ENCODE peak calls at places on chromosomes 5 and 9, in five cellular contexts. E, T, S, C and P are unnamed samples.
A peak's percentile ranks its signal among the peaks of the same experiment; 100 is the strongest.

GRCh38 chr5:140402258-140403074 is 833 bp downstream of the ANKHD1 start:
- DNase-seq in S (peak; percentile 55), C (peak; percentile 37), T (peak; percentile 60), E (peak; percentile 39), P (peak; percentile 7)

GRCh38 chr5:60334281-60334713 is 365.7 kb downstream of the DEPDC1B start:
- DNase-seq in C (no peak), E (no peak), S (no peak), T (no peak), P (no peak)

GRCh38 chr5:54229041-54229780 is 81.2 kb downstream of the ARL15 start:
- DNase-seq in T (peak; percentile 81), S (peak; percentile 66), E (peak; percentile 69), C (peak; percentile 64), P (peak; percentile 18)

GRCh38 chr5:91311697-91312501 is 71.2 kb downstream of the ARRDC3 start:
- DNase-seq in E (no peak), T (peak; percentile 84), C (peak; percentile 32), S (peak; percentile 82), P (peak; percentile 30)

GRCh38 chr5:157558089-157558595 is 17.4 kb downstream of the ADAM19 start:
- DNase-seq in T (no peak), S (no peak), E (no peak), C (no peak), P (no peak)

GRCh38 chr5:74179701-74180100 is 460.8 kb downstream of the ENC1 start:
- DNase-seq in S (no peak), C (no peak), T (no peak), E (no peak), P (no peak)

GRCh38 chr9:71791875-71792274 is 23.6 kb upstream of the CEMIP2 start:
- DNase-seq in S (no peak), C (no peak), E (no peak), T (no peak), P (no peak)

GRCh38 chr9:136089697-136090045 is 5.4 kb downstream of the NACC2 start:
- DNase-seq in C (no peak), T (no peak), S (no peak), E (no peak), P (no peak)

GRCh38 chr9:96344458-96345180 is 38.9 kb downstream of the SLC35D2 start:
- DNase-seq in T (no peak), S (peak; percentile 61), E (peak; percentile 26), C (no peak), P (no peak)

GRCh38 chr9:114718801-114719221 is 36.8 kb upstream of the TEX48 start:
- DNase-seq in E (no peak), S (no peak), C (peak; percentile 88), T (peak; percentile 98), P (no peak)

GRCh38 chr5:58261605-58262004 is 198.3 kb downstream of the PLK2 start:
- DNase-seq in T (no peak), S (no peak), C (no peak), E (no peak), P (no peak)

GRCh38 chr5:160357861-160358411 is 12.5 kb downstream of the C1QTNF2 start:
- DNase-seq in C (no peak), T (no peak), S (peak; percentile 45), E (no peak), P (no peak)

GRCh38 chr5:141849371-141850182 is 28.6 kb downstream of the PCDH1 start:
- DNase-seq in C (peak; percentile 69), S (peak; percentile 88), E (peak; percentile 68), T (peak; percentile 80), P (peak; percentile 84)

GRCh38 chr5:77632526-77633268 is 5.8 kb downstream of the OTP start:
- DNase-seq in S (no peak), E (no peak), C (no peak), T (no peak), P (no peak)

GRCh38 chr9:138023394-138024124 is 146.0 kb downstream of the CACNA1B start:
- DNase-seq in C (no peak), T (no peak), E (peak; percentile 3), S (no peak), P (no peak)

GRCh38 chr5:127968998-127969397 is 114.6 kb upstream of the SLC12A2 start:
- DNase-seq in E (no peak), T (no peak), C (no peak), S (no peak), P (no peak)

GRCh38 chr5:169197343-169197742 is 103.6 kb downstream of the SLIT3 start:
- DNase-seq in T (no peak), C (no peak), S (no peak), E (no peak), P (no peak)

GRCh38 chr5:23208959-23209431 is 298.4 kb upstream of the PRDM9 start:
- DNase-seq in T (peak; percentile 21), S (no peak), E (peak; percentile 28), C (no peak), P (peak; percentile 1)

GRCh38 chr9:96494215-96494800 is 44.3 kb downstream of the HABP4 start:
- DNase-seq in C (no peak), E (no peak), S (no peak), T (no peak), P (no peak)

GRCh38 chr5:149759563-149759962 is 29.5 kb downstream of the PPARGC1B start:
- DNase-seq in C (no peak), E (no peak), S (no peak), T (no peak), P (no peak)

GRCh38 chr5:143146161-143146560 is 257.3 kb downstream of the NR3C1 start:
- DNase-seq in C (no peak), S (no peak), E (no peak), T (no peak), P (no peak)

GRCh38 chr5:143749581-143750204 is 62.3 kb upstream of the HMHB1 start:
- DNase-seq in T (no peak), C (no peak), S (no peak), E (no peak), P (no peak)

GRCh38 chr9:126338945-126339344 is 12.3 kb downstream of the MVB12B start:
- DNase-seq in E (no peak), T (no peak), S (no peak), C (no peak), P (no peak)

GRCh38 chr5:149410721-149411432 is 31.8 kb upstream of the IL17B start:
- DNase-seq in S (no peak), C (no peak), T (no peak), E (no peak), P (no peak)

GRCh38 chr5:151742870-151743294 is 15.5 kb downstream of the ATOX1 start:
- DNase-seq in S (peak; percentile 44), C (no peak), E (peak; percentile 44), T (no peak), P (no peak)

GRCh38 chr9:99052849-99053715 is 51.8 kb upstream of the TGFBR1 start:
- DNase-seq in E (no peak), C (no peak), T (peak; percentile 32), S (no peak), P (no peak)

GRCh38 chr5:36279054-36279698 is 22.5 kb downstream of the RANBP3L start:
- DNase-seq in C (no peak), E (no peak), T (no peak), S (no peak), P (no peak)

GRCh38 chr9:35564658-35565061 is 40.4 kb upstream of the TESK1 start:
- DNase-seq in E (no peak), C (no peak), S (peak; percentile 54), T (no peak), P (no peak)

GRCh38 chr9:86638109-86638508 is 283.9 kb upstream of the TUT7 start:
- DNase-seq in C (no peak), S (no peak), T (no peak), E (no peak), P (no peak)

GRCh38 chr5:138874771-138875628 is at the start of gene LRRTM2:
- DNase-seq in E (peak; percentile 28), S (no peak), T (no peak), C (no peak), P (no peak)

GRCh38 chr5:51373880-51374523 is 9.2 kb upstream of the ISL1 start:
- DNase-seq in T (no peak), C (no peak), S (no peak), E (no peak), P (no peak)

GRCh38 chr9:116087246-116087645 is 66.3 kb upstream of the PAPPA start:
- DNase-seq in E (no peak), T (no peak), S (peak; percentile 39), C (no peak), P (no peak)

GRCh38 chr5:33595303-33595702 is 154.5 kb downstream of the TARS1 start:
- DNase-seq in E (no peak), T (no peak), C (no peak), S (no peak), P (no peak)

GRCh38 chr9:69314547-69314946 is 10.5 kb upstream of the ENTREP1 start:
- DNase-seq in T (no peak), E (no peak), C (no peak), S (no peak), P (no peak)

GRCh38 chr5:111535879-111536549 is 23.7 kb upstream of the STARD4 start:
- DNase-seq in T (no peak), C (no peak), E (no peak), S (no peak), P (no peak)